ENCODE peak calls at places on chromosomes 11 and 22, in eight cellular contexts. One of them, this sample, is unnamed.

GRCh38 chr22:43862074-43862881 is at the start of gene SULT4A1:
- DNase-seq in A549: no peak
- DNase-seq in kidney epithelial cell: no peak
- DNase-seq in nephron progenitor cell: peak
- DNase-seq in putamen: peak
- DNase-seq in cardiac fibroblast: peak
- DNase-seq in GM23338: peak
- DNase-seq in omental fat pad: no peak
- DNase-seq in this sample: no peak

GRCh38 chr11:121488641-121489040 is 35.9 kb upstream of the SORL1-AS1 start:
- DNase-seq in putamen: no peak
- DNase-seq in kidney epithelial cell: no peak
- DNase-seq in nephron progenitor cell: no peak
- DNase-seq in cardiac fibroblast: no peak
- DNase-seq in A549: no peak
- DNase-seq in GM23338: no peak
- DNase-seq in omental fat pad: no peak
- DNase-seq in this sample: no peak

GRCh38 chr11:85257837-85258236 is 369.3 kb downstream of the DLG2 start:
- DNase-seq in GM23338: no peak
- DNase-seq in omental fat pad: no peak
- DNase-seq in A549: no peak
- DNase-seq in putamen: no peak
- DNase-seq in nephron progenitor cell: no peak
- DNase-seq in kidney epithelial cell: no peak
- DNase-seq in cardiac fibroblast: no peak
- DNase-seq in this sample: no peak

GRCh38 chr22:19914201-19914943 is 27.2 kb upstream of the COMT start:
- DNase-seq in A549: no peak
- DNase-seq in GM23338: no peak
- DNase-seq in kidney epithelial cell: no peak
- DNase-seq in nephron progenitor cell: no peak
- DNase-seq in putamen: no peak
- DNase-seq in omental fat pad: no peak
- DNase-seq in cardiac fibroblast: no peak
- DNase-seq in this sample: no peak

GRCh38 chr11:19789840-19790710 is 77.4 kb downstream of the NAV2 start:
- DNase-seq in putamen: no peak
- DNase-seq in GM23338: no peak
- DNase-seq in omental fat pad: no peak
- DNase-seq in kidney epithelial cell: no peak
- DNase-seq in nephron progenitor cell: no peak
- DNase-seq in A549: no peak
- DNase-seq in cardiac fibroblast: no peak
- DNase-seq in this sample: no peak

GRCh38 chr11:68845351-68846002 is 3.8 kb upstream of the CPT1A start:
- DNase-seq in cardiac fibroblast: no peak
- DNase-seq in putamen: no peak
- DNase-seq in A549: no peak
- DNase-seq in GM23338: no peak
- DNase-seq in kidney epithelial cell: no peak
- DNase-seq in omental fat pad: no peak
- DNase-seq in nephron progenitor cell: no peak
- DNase-seq in this sample: no peak

GRCh38 chr11:119373917-119374631 is 7.4 kb downstream of the USP2 start:
- DNase-seq in kidney epithelial cell: no peak
- DNase-seq in omental fat pad: peak
- DNase-seq in A549: peak
- DNase-seq in cardiac fibroblast: peak
- DNase-seq in putamen: peak
- DNase-seq in nephron progenitor cell: peak
- DNase-seq in GM23338: peak
- DNase-seq in this sample: peak

GRCh38 chr11:69854719-69855118 is 35.5 kb upstream of the FGF3 start:
- DNase-seq in putamen: no peak
- DNase-seq in A549: peak
- DNase-seq in nephron progenitor cell: no peak
- DNase-seq in cardiac fibroblast: peak
- DNase-seq in kidney epithelial cell: peak
- DNase-seq in omental fat pad: no peak
- DNase-seq in GM23338: no peak
- DNase-seq in this sample: no peak

GRCh38 chr22:44347098-44347497 is 34.3 kb upstream of the SHISAL1 start:
- DNase-seq in kidney epithelial cell: no peak
- DNase-seq in cardiac fibroblast: no peak
- DNase-seq in nephron progenitor cell: no peak
- DNase-seq in A549: no peak
- DNase-seq in GM23338: no peak
- DNase-seq in putamen: no peak
- DNase-seq in omental fat pad: no peak
- DNase-seq in this sample: no peak

GRCh38 chr11:27317751-27318150 is 45.3 kb downstream of the CCDC34 start:
- DNase-seq in cardiac fibroblast: peak
- DNase-seq in GM23338: no peak
- DNase-seq in nephron progenitor cell: no peak
- DNase-seq in omental fat pad: no peak
- DNase-seq in putamen: no peak
- DNase-seq in kidney epithelial cell: no peak
- DNase-seq in A549: peak
- DNase-seq in this sample: no peak

GRCh38 chr22:24247564-24248344 is 2.9 kb upstream of the GGT5 start:
- DNase-seq in A549: peak
- DNase-seq in nephron progenitor cell: peak
- DNase-seq in omental fat pad: peak
- DNase-seq in cardiac fibroblast: peak
- DNase-seq in GM23338: peak
- DNase-seq in putamen: peak
- DNase-seq in kidney epithelial cell: no peak
- DNase-seq in this sample: peak

This sample was measured in midbrain.